ENCODE peak calls at places on chromosomes 1 and 21, in seven cellular contexts. One of them, this sample, is unnamed.

GRCh38 chr1:228960705-228961104 is 225.4 kb downstream of the RHOU start:
- DNase-seq in body of pancreas: no peak
- DNase-seq in A549: no peak
- DNase-seq in ovary: no peak
- DNase-seq in heart left ventricle: no peak
- DNase-seq in breast epithelium: no peak
- DNase-seq in HCT116: no peak
- DNase-seq in this sample: no peak

GRCh38 chr1:1013922-1014617 is 773 bp downstream of the ISG15 start:
- DNase-seq in body of pancreas: peak; percentile 20
- DNase-seq in A549: no peak
- DNase-seq in ovary: no peak
- DNase-seq in heart left ventricle: peak; percentile 45
- DNase-seq in breast epithelium: no peak
- DNase-seq in HCT116: no peak
- DNase-seq in this sample: no peak

GRCh38 chr1:17587693-17588047 is 48.2 kb downstream of the ARHGEF10L start:
- DNase-seq in body of pancreas: no peak
- DNase-seq in A549: no peak
- DNase-seq in ovary: no peak
- DNase-seq in heart left ventricle: no peak
- DNase-seq in breast epithelium: no peak
- DNase-seq in HCT116: no peak
- DNase-seq in this sample: no peak

GRCh38 chr1:87922885-87923284 is 594.2 kb downstream of the LMO4 start:
- DNase-seq in body of pancreas: no peak
- DNase-seq in A549: no peak
- DNase-seq in ovary: no peak
- DNase-seq in heart left ventricle: no peak
- DNase-seq in breast epithelium: no peak
- DNase-seq in HCT116: no peak
- DNase-seq in this sample: no peak

GRCh38 chr1:33974147-33974546 is 110.3 kb downstream of the HMGB4 start:
- DNase-seq in body of pancreas: peak; percentile 14
- DNase-seq in A549: no peak
- DNase-seq in ovary: no peak
- DNase-seq in heart left ventricle: no peak
- DNase-seq in breast epithelium: no peak
- DNase-seq in HCT116: no peak
- DNase-seq in this sample: no peak

GRCh38 chr1:30321216-30321910 is 402.0 kb downstream of the MATN1 start:
- DNase-seq in body of pancreas: no peak
- DNase-seq in A549: no peak
- DNase-seq in ovary: no peak
- DNase-seq in heart left ventricle: no peak
- DNase-seq in breast epithelium: no peak
- DNase-seq in HCT116: no peak
- DNase-seq in this sample: no peak

GRCh38 chr1:241356187-241356518 is 852 bp downstream of the RGS7 start:
- DNase-seq in body of pancreas: no peak
- DNase-seq in A549: no peak
- DNase-seq in ovary: no peak
- DNase-seq in heart left ventricle: no peak
- DNase-seq in breast epithelium: no peak
- DNase-seq in HCT116: no peak
- DNase-seq in this sample: no peak

GRCh38 chr1:54866801-54867716 is 19.9 kb downstream of the DHCR24 start:
- DNase-seq in body of pancreas: no peak
- DNase-seq in A549: no peak
- DNase-seq in ovary: no peak
- DNase-seq in heart left ventricle: no peak
- DNase-seq in breast epithelium: no peak
- DNase-seq in HCT116: no peak
- DNase-seq in this sample: no peak

GRCh38 chr1:66323958-66324357 is 210.0 kb upstream of the SGIP1 start:
- DNase-seq in body of pancreas: no peak
- DNase-seq in A549: no peak
- DNase-seq in ovary: no peak
- DNase-seq in heart left ventricle: no peak
- DNase-seq in breast epithelium: no peak
- DNase-seq in HCT116: no peak
- DNase-seq in this sample: no peak

GRCh38 chr21:25956993-25957714 is 213.4 kb downstream of the APP start:
- DNase-seq in body of pancreas: no peak
- DNase-seq in A549: no peak
- DNase-seq in ovary: no peak
- DNase-seq in heart left ventricle: no peak
- DNase-seq in breast epithelium: no peak
- DNase-seq in HCT116: no peak
- DNase-seq in this sample: no peak

GRCh38 chr1:101043776-101044175 is 18.2 kb upstream of the DPH5 start:
- DNase-seq in body of pancreas: no peak
- DNase-seq in A549: no peak
- DNase-seq in ovary: no peak
- DNase-seq in heart left ventricle: no peak
- DNase-seq in breast epithelium: no peak
- DNase-seq in HCT116: no peak
- DNase-seq in this sample: no peak

GRCh38 chr1:9558271-9558945 is 19.1 kb downstream of the SLC25A33 start:
- DNase-seq in body of pancreas: no peak
- DNase-seq in A549: no peak
- DNase-seq in ovary: no peak
- DNase-seq in heart left ventricle: no peak
- DNase-seq in breast epithelium: no peak
- DNase-seq in HCT116: no peak
- DNase-seq in this sample: no peak

GRCh38 chr1:107299521-107299920 is 158.7 kb downstream of the NTNG1 start:
- DNase-seq in body of pancreas: no peak
- DNase-seq in A549: no peak
- DNase-seq in ovary: no peak
- DNase-seq in heart left ventricle: no peak
- DNase-seq in breast epithelium: no peak
- DNase-seq in HCT116: no peak
- DNase-seq in this sample: no peak
- H3K27ac ChIP-seq in body of pancreas: no peak overlapping the region
- H3K27ac ChIP-seq in A549: no peak overlapping the region
- H3K27ac ChIP-seq in ovary: no peak overlapping the region
- H3K27ac ChIP-seq in heart left ventricle: no peak overlapping the region
- H3K27ac ChIP-seq in breast epithelium: no peak overlapping the region
- H3K27ac ChIP-seq in HCT116: no peak overlapping the region
- H3K27ac ChIP-seq in this sample: no peak overlapping the region

DNA sequence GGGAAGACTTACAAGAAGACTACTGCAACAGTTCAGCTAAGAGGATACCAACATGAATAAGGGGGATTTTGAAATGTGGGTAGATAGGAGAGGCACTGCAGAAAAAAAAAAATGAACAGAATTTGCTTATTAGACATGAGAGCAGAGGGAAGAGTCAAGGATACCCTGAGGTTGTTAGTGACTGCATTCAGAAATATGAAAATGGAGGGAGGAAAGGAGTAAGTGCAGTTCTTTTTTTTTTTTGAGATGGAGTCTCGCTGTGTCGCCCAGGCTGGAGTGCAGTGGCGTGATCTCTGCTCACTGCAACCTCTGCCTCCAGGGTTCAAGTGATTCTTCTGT is 23.3 kb downstream of the INPP5B start:
- DNase-seq in body of pancreas: no peak
- DNase-seq in A549: no peak
- DNase-seq in ovary: no peak
- DNase-seq in heart left ventricle: no peak
- DNase-seq in breast epithelium: no peak
- DNase-seq in HCT116: no peak
- DNase-seq in this sample: no peak
- TF ChIP-seq POLR2A in body of pancreas: no peak
- TF ChIP-seq POLR2A in A549: no peak
- TF ChIP-seq POLR2A in ovary: no peak
- TF ChIP-seq POLR2A in heart left ventricle: no peak
- TF ChIP-seq POLR2A in breast epithelium: no peak
- TF ChIP-seq POLR2A in HCT116: no peak
- TF ChIP-seq POLR2A in this sample: no peak

GRCh38 chr1:180229483-180230415 is at the start of gene LHX4:
- DNase-seq in body of pancreas: no peak
- DNase-seq in A549: peak; percentile 85
- DNase-seq in ovary: no peak
- DNase-seq in heart left ventricle: no peak
- DNase-seq in breast epithelium: no peak
- DNase-seq in HCT116: no peak
- DNase-seq in this sample: no peak
- H3K27ac ChIP-seq in body of pancreas: no peak within 1 kb of the TSS
- H3K27ac ChIP-seq in A549: peak within 1 kb of the TSS; percentile 87
- H3K27ac ChIP-seq in ovary: no peak within 1 kb of the TSS
- H3K27ac ChIP-seq in heart left ventricle: no peak within 1 kb of the TSS
- H3K27ac ChIP-seq in breast epithelium: no peak within 1 kb of the TSS
- H3K27ac ChIP-seq in HCT116: no peak within 1 kb of the TSS
- H3K27ac ChIP-seq in this sample: no peak within 1 kb of the TSS

DNA sequence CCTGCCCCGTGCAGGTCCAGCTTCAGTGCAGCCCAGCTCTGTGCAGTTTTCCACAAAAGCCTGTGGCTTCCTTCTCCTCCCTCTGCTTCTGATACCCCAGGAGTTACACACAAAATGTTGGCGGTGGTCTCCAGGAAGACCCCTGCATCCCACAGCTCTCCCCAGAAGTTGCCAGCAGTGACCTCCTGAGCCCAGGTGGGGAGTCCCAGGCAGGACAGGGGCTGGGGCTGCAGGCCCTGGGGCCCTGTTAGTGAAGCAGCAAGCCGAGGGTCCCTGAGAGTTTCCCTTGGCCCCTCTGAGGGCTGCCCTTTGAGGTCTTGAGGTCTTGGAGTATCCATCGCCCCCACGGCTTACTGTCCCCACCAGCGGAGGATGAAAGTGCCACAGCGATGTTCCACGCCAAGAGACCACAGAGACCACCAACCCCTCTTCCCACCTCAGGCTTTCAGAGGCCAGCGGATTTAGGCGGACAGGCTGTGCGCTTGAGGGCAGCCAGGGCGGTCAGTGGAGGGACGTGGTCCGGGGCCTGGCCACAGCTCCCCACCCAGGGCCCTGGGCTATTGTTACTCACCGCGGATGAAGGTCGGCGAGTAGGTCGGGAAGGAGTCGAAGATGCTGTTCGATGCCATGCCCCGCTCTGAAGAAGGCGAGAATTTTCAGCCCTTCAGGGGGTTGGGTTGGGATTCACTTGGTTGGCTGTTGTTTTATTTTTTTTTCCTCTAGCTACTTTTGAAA is 34.0 kb upstream of the RUNX3 start:
- DNase-seq in body of pancreas: no peak
- DNase-seq in A549: no peak
- DNase-seq in ovary: no peak
- DNase-seq in heart left ventricle: no peak
- DNase-seq in breast epithelium: no peak
- DNase-seq in HCT116: no peak
- DNase-seq in this sample: no peak
- TF ChIP-seq POLR2A in body of pancreas: no peak
- TF ChIP-seq POLR2A in A549: no peak
- TF ChIP-seq POLR2A in ovary: no peak
- TF ChIP-seq POLR2A in heart left ventricle: no peak
- TF ChIP-seq POLR2A in breast epithelium: no peak
- TF ChIP-seq POLR2A in HCT116: no peak
- TF ChIP-seq POLR2A in this sample: no peak

DNA sequence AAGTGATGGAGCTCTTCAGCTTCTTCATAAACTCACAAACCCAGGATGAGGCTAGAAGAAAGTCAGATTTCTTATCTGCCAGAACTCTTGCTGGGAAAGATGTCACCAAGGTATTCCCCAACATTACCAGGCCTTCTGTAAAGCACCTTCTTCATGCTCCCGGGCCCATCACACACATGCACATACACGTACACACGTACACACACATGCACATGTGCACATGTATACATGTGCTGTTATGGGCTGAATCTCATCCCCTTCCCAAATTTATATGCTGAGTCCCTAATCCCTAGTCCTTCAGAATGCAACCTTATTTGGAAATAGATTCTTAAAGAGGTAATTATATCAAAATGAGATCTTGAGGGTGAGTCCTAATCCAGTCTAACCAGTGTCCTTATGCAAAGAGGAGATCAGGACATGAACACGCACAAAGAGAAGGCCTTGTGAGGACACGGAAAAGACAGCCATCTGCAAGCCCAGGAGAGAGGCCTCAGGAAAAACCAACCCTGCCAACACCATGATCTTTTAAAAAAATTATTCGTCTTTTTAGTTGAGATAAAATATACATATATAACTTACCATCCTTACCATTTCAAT is 76.4 kb upstream of the LYST start:
- DNase-seq in body of pancreas: no peak
- DNase-seq in A549: no peak
- DNase-seq in ovary: no peak
- DNase-seq in heart left ventricle: no peak
- DNase-seq in breast epithelium: no peak
- DNase-seq in HCT116: no peak
- DNase-seq in this sample: no peak
- H3K27ac ChIP-seq in body of pancreas: no peak overlapping the region
- H3K27ac ChIP-seq in A549: no peak overlapping the region
- H3K27ac ChIP-seq in ovary: no peak overlapping the region
- H3K27ac ChIP-seq in heart left ventricle: no peak overlapping the region
- H3K27ac ChIP-seq in breast epithelium: peak overlapping the region; percentile 67
- H3K27ac ChIP-seq in HCT116: no peak overlapping the region
- H3K27ac ChIP-seq in this sample: peak overlapping the region; percentile 76

DNA sequence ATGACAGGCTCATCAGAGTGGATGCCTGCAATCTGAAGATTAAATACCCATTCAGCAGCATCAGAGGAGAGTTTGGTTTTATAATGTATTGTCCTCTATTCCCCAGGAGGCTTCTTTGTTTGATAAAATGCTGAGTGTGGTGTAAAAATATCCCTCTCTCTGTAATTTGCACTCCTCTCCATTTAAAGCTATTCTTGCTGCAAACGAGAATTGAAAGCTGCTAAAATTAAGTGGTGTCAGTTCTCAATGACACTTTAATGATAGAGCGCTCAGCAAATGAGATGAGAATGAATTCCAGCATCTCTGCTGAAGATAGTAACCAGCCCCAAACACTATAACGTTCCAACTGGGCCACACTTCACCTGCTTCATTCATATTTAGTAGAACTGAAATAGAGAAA is 205.7 kb upstream of the RRP15 start:
- DNase-seq in body of pancreas: no peak
- DNase-seq in A549: no peak
- DNase-seq in ovary: no peak
- DNase-seq in heart left ventricle: no peak
- DNase-seq in breast epithelium: no peak
- DNase-seq in HCT116: no peak
- DNase-seq in this sample: no peak
- TF ChIP-seq POLR2A in body of pancreas: no peak
- TF ChIP-seq POLR2A in A549: no peak
- TF ChIP-seq POLR2A in ovary: no peak
- TF ChIP-seq POLR2A in heart left ventricle: no peak
- TF ChIP-seq POLR2A in breast epithelium: no peak
- TF ChIP-seq POLR2A in HCT116: no peak
- TF ChIP-seq POLR2A in this sample: no peak